ENCODE peak calls at places on chromosomes 11 and 22, in five cellular contexts. F is HFFc6; Q is activated CD4-positive, alpha-beta T cell treated with anti-CD3 and anti-CD28 coated beads, Interleukin-2, amount 10 ng/mL, durations not matched to agents 7 days and 5 days; J is GM19239; W is naive B cell. L is an unnamed sample.

GRCh38 chr11:27618591-27618990 is 81.7 kb downstream of the BDNF start:
- DNase-seq in F (no peak), Q (no peak), J (no peak), W (no peak), L (no peak)

GRCh38 chr11:16293204-16293681 is 63.1 kb downstream of the SOX6 start:
- DNase-seq in F (peak), Q (no peak), J (no peak), W (no peak), L (no peak)

GRCh38 chr22:36833073-36833472 is 16.2 kb upstream of the PVALB start:
- DNase-seq in F (no peak), Q (no peak), J (no peak), W (peak), L (no peak)

GRCh38 chr22:44168206-44168605 is 12.5 kb upstream of the PARVG start:
- DNase-seq in F (no peak), Q (no peak), J (no peak), W (no peak), L (no peak)

GRCh38 chr22:42743501-42743991 is 22.9 kb upstream of the A4GALT start:
- DNase-seq in F (no peak), Q (no peak), J (no peak), W (no peak), L (no peak)

GRCh38 chr22:19974935-19975706 is 33.5 kb upstream of the TXNRD2 start:
- DNase-seq in F (no peak), Q (no peak), J (no peak), W (no peak), L (no peak)

GRCh38 chr11:60899021-60899936 is 7.1 kb downstream of the PRPF19 start:
- DNase-seq in F (peak), Q (peak), J (no peak), W (peak), L (peak)

GRCh38 chr11:30346068-30346688 is 23.3 kb downstream of the ARL14EP start:
- DNase-seq in F (peak), Q (peak), J (no peak), W (peak), L (peak)

GRCh38 chr11:21142007-21142406 is 472.6 kb downstream of the NELL1 start:
- DNase-seq in F (no peak), Q (no peak), J (no peak), W (no peak), L (no peak)

GRCh38 chr11:119773016-119773415 is 44.0 kb upstream of the NECTIN1 start:
- DNase-seq in F (no peak), Q (no peak), J (no peak), W (no peak), L (no peak)

GRCh38 chr11:77644887-77645286 is 7.3 kb upstream of the CLNS1A start:
- DNase-seq in F (no peak), Q (no peak), J (no peak), W (no peak), L (no peak)

GRCh38 chr22:49012695-49013094 is 815.0 kb downstream of the BRD1 start:
- DNase-seq in F (no peak), Q (no peak), J (no peak), W (no peak), L (no peak)

GRCh38 chr11:80838153-80838552 is 1397.3 kb upstream of the TENM4 start:
- DNase-seq in F (no peak), Q (no peak), J (no peak), W (no peak), L (no peak)

GRCh38 chr22:20205964-20206708 is 55.3 kb upstream of the CCDC188 start:
- DNase-seq in F (peak), Q (peak), J (peak), W (peak), L (peak)

GRCh38 chr22:48138855-48139254 is 1376.4 kb downstream of the TBC1D22A start:
- DNase-seq in F (no peak), Q (no peak), J (no peak), W (peak), L (no peak)

GRCh38 chr11:17381156-17381555 is 7.3 kb downstream of the KCNJ11 start:
- DNase-seq in F (peak), Q (no peak), J (no peak), W (no peak), L (no peak)

GRCh38 chr22:36579441-36579840 is 50.5 kb upstream of the EIF3D start:
- DNase-seq in F (no peak), Q (no peak), J (no peak), W (no peak), L (no peak)

GRCh38 chr11:66363805-66364535 is 7.6 kb downstream of the SLC29A2 start:
- DNase-seq in F (no peak), Q (peak), J (peak), W (peak), L (peak)

GRCh38 chr11:68090706-68091105 is 30.5 kb downstream of the CHKA start:
- DNase-seq in F (no peak), Q (no peak), J (peak), W (no peak), L (peak)

GRCh38 chr11:77761481-77761880 is 59.0 kb downstream of the RSF1 start:
- DNase-seq in F (no peak), Q (no peak), J (no peak), W (no peak), L (no peak)